ENCODE peak calls at places on chromosomes 3 and 15, in four cellular contexts. Y, B, P and O are unnamed samples.

GRCh38 chr15:40873625-40874561 is at the start of gene RHOV:
- DNase-seq in Y (peak), P (peak), B (peak), O (peak)

GRCh38 chr3:119695480-119695879 is 7.3 kb upstream of the CFAP91 start:
- DNase-seq in P (no peak), B (peak), Y (peak), O (no peak)

GRCh38 chr15:74742422-74742821 is 6.2 kb upstream of the CYP1A2 start:
- DNase-seq in Y (no peak), B (no peak), P (no peak), O (no peak)

GRCh38 chr15:101105059-101105851 is 146.6 kb downstream of the CHSY1 start:
- DNase-seq in B (no peak), Y (no peak), P (no peak), O (no peak)

GRCh38 chr15:35430301-35430700 is 115.7 kb downstream of the DPH6 start:
- DNase-seq in B (no peak), P (no peak), Y (no peak), O (no peak)

GRCh38 chr15:39077998-39078397 is 502.9 kb upstream of the THBS1 start:
- DNase-seq in B (no peak), P (no peak), Y (no peak), O (no peak)

GRCh38 chr3:11568503-11569155 is 75.1 kb downstream of the VGLL4 start:
- DNase-seq in P (no peak), B (peak), Y (no peak), O (no peak)

GRCh38 chr15:31128919-31129768 is 27.6 kb upstream of the TRPM1 start:
- DNase-seq in P (peak), Y (peak), B (peak), O (peak)

GRCh38 chr3:25041871-25042584 is 386.0 kb upstream of the RARB start:
- DNase-seq in P (no peak), Y (no peak), B (no peak), O (no peak)

GRCh38 chr15:88604381-88604951 is 16.7 kb upstream of the AEN start:
- DNase-seq in B (no peak), P (no peak), Y (no peak), O (no peak)

GRCh38 chr15:95409924-95410323 is 920.6 kb upstream of the NR2F2 start:
- DNase-seq in P (no peak), Y (peak), B (no peak), O (no peak)

GRCh38 chr15:77402740-77403379 is 17.0 kb downstream of the PEAK1 start:
- DNase-seq in Y (no peak), P (no peak), B (no peak), O (no peak)

GRCh38 chr15:44763187-44763586 is 26.9 kb downstream of the TRIM69 start:
- DNase-seq in Y (no peak), P (no peak), B (no peak), O (no peak)

GRCh38 chr3:128495435-128495970 is 2.5 kb upstream of the GATA2 start:
- DNase-seq in B (no peak), P (peak), Y (peak), O (no peak)

GRCh38 chr3:119602676-119603075 is 5.0 kb downstream of the PLA1A start:
- DNase-seq in B (no peak), Y (no peak), P (no peak), O (no peak)

GRCh38 chr15:75307778-75308390 is 25.2 kb downstream of the GOLGA6D start:
- DNase-seq in P (peak), B (peak), Y (peak), O (peak)

GRCh38 chr3:60316121-60316783 is 935.0 kb downstream of the FHIT start:
- DNase-seq in B (no peak), P (no peak), Y (no peak), O (no peak)

GRCh38 chr3:194296448-194296831 is 54.7 kb downstream of the CPN2 start:
- DNase-seq in B (peak), P (no peak), Y (no peak), O (peak)

GRCh38 chr3:194298331-194299227 is 52.5 kb downstream of the CPN2 start:
- DNase-seq in Y (peak), B (no peak), P (no peak), O (no peak)

GRCh38 chr3:194294199-194294887 is 56.8 kb downstream of the CPN2 start:
- DNase-seq in Y (no peak), P (no peak), B (no peak), O (no peak)

GRCh38 chr3:194294888-194295214 is 56.3 kb downstream of the CPN2 start:
- DNase-seq in Y (no peak), P (no peak), B (no peak), O (no peak)

DNA sequence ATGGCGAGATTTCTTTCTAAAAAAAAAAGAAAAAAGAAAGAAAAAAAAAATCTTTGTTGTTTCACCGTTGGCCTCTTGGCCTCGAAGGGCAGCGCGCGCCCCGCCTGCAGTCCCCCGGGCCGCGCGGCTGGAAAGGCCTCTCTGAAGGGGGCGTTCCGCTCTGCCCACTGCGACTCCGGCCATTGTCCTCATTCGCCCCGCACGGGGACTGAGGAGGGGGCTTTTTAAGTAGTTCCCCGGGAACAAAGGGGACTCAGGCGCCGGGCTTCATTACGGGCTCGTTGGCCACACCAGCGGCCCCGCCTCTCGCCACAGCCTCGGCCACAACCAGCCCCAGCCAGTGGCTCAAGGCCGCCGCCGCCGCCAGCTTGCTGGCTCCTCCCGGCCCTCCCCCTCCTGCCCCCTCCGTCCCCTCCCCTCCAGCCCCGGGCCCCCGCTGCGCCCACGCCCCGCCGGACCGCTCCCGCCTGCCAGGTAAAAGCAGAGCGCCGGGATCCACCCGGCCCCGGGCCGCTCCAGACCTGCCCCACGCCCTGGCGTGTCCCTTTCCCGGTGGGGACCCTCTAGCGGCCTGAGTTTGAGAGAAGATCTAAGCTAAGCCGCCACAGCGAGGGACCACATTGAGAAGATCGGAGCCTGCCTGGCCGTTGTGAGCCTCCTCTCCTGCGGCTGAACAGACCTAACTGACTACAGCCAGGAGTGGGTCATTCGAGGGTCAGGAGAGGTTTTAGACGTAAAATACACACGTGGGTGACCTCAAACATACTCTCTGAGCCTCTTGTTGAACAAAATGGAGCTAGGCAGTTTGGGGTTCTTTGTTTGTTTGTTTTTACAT is 54.1 kb downstream of the CPN2 start:
- DNase-seq in P (peak), Y (no peak), B (no peak), O (peak)
- TF ChIP-seq RNF2 in P (no peak), Y (no peak), B (no peak), O (no peak)

GRCh38 chr3:124760601-124761000 is 30.3 kb downstream of the UMPS start:
- DNase-seq in B (no peak), P (no peak), Y (no peak), O (peak)
- TF ChIP-seq RNF2 in B (no peak), P (no peak), Y (no peak), O (no peak)

GRCh38 chr3:97719156-97719821 is 45.3 kb upstream of the ARL6 start:
- DNase-seq in B (peak), P (peak), Y (peak), O (peak)

GRCh38 chr3:97721446-97721845 is 43.1 kb upstream of the ARL6 start:
- DNase-seq in Y (no peak), P (no peak), B (no peak), O (peak)

GRCh38 chr3:97720417-97720816 is 44.1 kb upstream of the ARL6 start:
- DNase-seq in Y (no peak), P (no peak), B (no peak), O (no peak)
- TF ChIP-seq RNF2 in Y (no peak), P (no peak), B (no peak), O (no peak)

DNA sequence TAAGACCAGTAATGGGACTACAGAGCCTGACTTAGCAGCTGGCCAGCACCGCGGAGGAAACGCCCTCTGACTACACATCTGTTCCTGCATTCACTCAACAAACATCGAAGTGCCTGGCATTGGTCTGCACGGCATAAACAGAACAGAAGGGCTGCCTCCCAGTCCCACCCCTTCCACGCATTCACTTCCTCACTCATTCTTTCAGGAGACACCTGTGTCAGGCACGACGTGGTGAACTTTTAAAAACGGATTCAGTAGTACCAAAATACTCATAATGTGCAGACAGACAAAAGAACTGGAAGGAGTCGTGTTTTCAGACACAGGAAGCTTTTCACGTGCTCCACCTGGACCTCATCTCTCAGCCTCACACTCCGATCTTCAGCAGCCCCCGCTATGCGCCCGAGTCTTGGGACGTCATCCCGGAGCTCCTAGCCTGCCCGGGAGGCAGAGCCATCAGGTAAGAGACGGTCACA is 123.3 kb downstream of the XXYLT1 start:
- DNase-seq in B (no peak), Y (no peak), P (no peak), O (no peak)
- TF ChIP-seq RNF2 in B (no peak), Y (no peak), P (no peak), O (no peak)

GRCh38 chr3:4355401-4356224 is 52.4 kb downstream of the SETMAR start:
- DNase-seq in Y (peak), B (no peak), P (no peak), O (peak)

GRCh38 chr3:4350789-4351163 is 47.6 kb downstream of the SETMAR start:
- DNase-seq in P (no peak), Y (peak), B (peak), O (peak)

GRCh38 chr3:4356225-4356540 is 53.0 kb downstream of the SETMAR start:
- DNase-seq in B (no peak), Y (no peak), P (no peak), O (no peak)

GRCh38 chr3:4351872-4352271 is 48.7 kb downstream of the SETMAR start:
- DNase-seq in B (no peak), P (no peak), Y (peak), O (no peak)

DNA sequence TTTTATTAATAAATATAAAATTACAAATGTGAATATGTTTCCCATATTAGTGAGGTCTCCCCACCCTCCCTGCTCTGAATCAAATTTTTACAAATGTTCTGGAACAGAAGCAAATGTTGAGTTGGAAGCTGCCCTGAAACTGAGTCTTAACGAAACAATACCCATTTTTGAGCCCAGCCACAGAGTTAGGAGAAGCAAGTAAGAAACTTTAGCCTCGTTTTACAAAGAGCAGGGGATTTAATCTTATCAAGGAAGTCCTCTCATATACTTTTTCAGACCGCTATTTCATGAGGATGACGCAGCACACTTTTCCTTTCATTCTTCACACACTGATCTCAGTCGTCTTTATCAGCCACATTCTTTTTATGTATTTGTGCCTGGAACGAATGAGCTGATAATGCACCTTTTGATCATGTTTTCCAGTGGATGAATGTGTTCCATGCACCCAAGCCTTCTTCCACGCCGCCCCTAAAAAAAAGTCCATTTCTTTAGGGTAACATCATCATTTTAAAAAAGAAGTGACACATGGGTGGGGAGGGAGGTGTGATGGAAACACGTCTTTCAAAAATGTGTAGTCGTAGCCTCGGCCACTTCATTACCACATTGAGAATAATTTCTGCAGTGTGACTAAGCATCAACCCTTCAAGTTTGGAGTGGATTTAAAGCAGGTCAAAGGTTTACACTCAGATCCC is 48.1 kb downstream of the SETMAR start:
- DNase-seq in B (no peak), Y (peak), P (no peak), O (no peak)
- TF ChIP-seq RNF2 in B (no peak), Y (no peak), P (no peak), O (no peak)

GRCh38 chr3:36166477-36166876 is 213.8 kb upstream of the STAC start:
- DNase-seq in B (peak), P (no peak), Y (no peak), O (no peak)

GRCh38 chr3:36164400-36164799 is 215.9 kb upstream of the STAC start:
- DNase-seq in B (no peak), P (no peak), Y (no peak), O (no peak)

DNA sequence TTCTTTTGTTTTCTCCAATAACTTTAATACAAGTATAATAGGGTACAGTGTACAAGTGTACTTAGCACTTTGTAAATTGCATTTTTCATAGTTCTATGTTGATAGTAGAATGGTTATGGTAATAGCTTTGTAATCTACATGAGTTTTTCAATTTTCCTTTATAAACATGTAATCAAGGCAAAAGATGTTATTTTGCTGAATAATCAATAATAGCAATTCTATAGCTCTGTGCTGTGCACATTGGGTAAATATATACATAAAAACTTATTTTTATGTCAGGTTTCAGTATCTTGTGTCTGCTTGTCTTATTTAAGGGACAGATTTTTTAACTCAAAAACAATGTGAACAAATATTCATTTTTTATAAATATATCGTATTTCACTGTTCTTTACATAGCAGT is 214.8 kb upstream of the STAC start:
- DNase-seq in Y (no peak), P (no peak), B (no peak), O (no peak)
- TF ChIP-seq RNF2 in Y (no peak), P (no peak), B (no peak), O (no peak)